ENCODE peak calls at places on chromosome 22, in seven cellular contexts. G is GM12878, H is H1, I is K562, B is GM12892, L is HepG2, X is SK-N-SH. O is an unnamed sample.

GRCh38 chr22:42418811-42419243 is 13.4 kb downstream of the NFAM1 start:
- DNase-seq in G (no peak), H (no peak), I (no peak), B (no peak), L (no peak), X (no peak), O (no peak)

GRCh38 chr22:48886604-48887393 is 940.9 kb downstream of the BRD1 start:
- DNase-seq in G (no peak), H (no peak), I (no peak), B (no peak), L (no peak), X (no peak), O (no peak)

GRCh38 chr22:24810043-24810749 is 4.2 kb downstream of the SGSM1 start:
- DNase-seq in G (no peak), H (no peak), I (no peak), B (no peak), L (no peak), X (peak), O (no peak)

GRCh38 chr22:42347281-42347824 is 76.9 kb upstream of the TCF20 start:
- DNase-seq in G (no peak), H (no peak), I (no peak), B (no peak), L (no peak), X (peak), O (no peak)

GRCh38 chr22:39238561-39238960 is 6.2 kb downstream of the PDGFB start:
- DNase-seq in G (no peak), H (no peak), I (no peak), B (no peak), L (no peak), X (no peak), O (no peak)

GRCh38 chr22:37018086-37018814 is 997 bp downstream of the TST start:
- DNase-seq in G (no peak), H (no peak), I (no peak), B (no peak), L (no peak), X (no peak), O (no peak)

GRCh38 chr22:25208743-25209505 is 9.3 kb downstream of the CRYBB3 start:
- DNase-seq in G (no peak), H (no peak), I (no peak), B (no peak), L (no peak), X (no peak), O (no peak)

GRCh38 chr22:17085277-17086091 is 684 bp downstream of the IL17RA start:
- DNase-seq in G (no peak), H (no peak), I (no peak), B (no peak), L (no peak), X (no peak), O (no peak)

GRCh38 chr22:40599731-40600130 is 36.8 kb downstream of the MRTFA start:
- DNase-seq in G (no peak), H (no peak), I (no peak), B (no peak), L (no peak), X (no peak), O (no peak)

GRCh38 chr22:50293441-50294318 is 13.8 kb downstream of the PLXNB2 start:
- DNase-seq in G (no peak), H (no peak), I (no peak), B (no peak), L (peak), X (peak), O (no peak)

GRCh38 chr22:46030241-46030880 is 53.4 kb upstream of the WNT7B start:
- DNase-seq in G (no peak), H (no peak), I (no peak), B (no peak), L (no peak), X (no peak), O (no peak)

GRCh38 chr22:45554861-45555260 is 52.2 kb downstream of the FBLN1 start:
- DNase-seq in G (no peak), H (no peak), I (no peak), B (no peak), L (no peak), X (no peak), O (no peak)

GRCh38 chr22:39493759-39494158 is 8.3 kb upstream of the MIEF1 start:
- DNase-seq in G (no peak), H (no peak), I (no peak), B (no peak), L (no peak), X (no peak), O (no peak)

DNA sequence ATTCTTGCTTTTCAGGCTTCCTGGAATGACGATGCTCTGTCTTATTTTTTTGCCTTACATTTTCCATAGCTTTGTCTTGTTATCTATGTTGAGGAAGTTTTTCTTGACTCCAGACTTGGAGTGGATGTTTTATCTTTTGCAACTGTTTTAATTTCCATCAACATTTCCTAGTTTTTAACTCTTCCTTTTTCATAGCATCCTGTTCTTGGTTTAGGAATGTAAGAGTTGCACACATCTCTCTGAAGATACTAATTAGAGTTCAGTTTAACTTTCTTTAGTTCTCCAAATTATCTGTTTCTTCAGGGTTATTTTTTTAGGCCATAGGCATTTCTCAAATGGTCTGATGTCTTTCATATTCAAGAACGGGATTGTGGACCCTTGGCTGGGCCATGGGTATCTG is 10.4 kb downstream of the CLDN5 start:
- DNase-seq in G (no peak), H (no peak), I (no peak), B (no peak), L (no peak), X (no peak), O (no peak)
- TF ChIP-seq POLR2AphosphoS5 in G (no peak), H (no peak), I (no peak), B (no peak), L (no peak), X (no peak), O (no peak)

DNA sequence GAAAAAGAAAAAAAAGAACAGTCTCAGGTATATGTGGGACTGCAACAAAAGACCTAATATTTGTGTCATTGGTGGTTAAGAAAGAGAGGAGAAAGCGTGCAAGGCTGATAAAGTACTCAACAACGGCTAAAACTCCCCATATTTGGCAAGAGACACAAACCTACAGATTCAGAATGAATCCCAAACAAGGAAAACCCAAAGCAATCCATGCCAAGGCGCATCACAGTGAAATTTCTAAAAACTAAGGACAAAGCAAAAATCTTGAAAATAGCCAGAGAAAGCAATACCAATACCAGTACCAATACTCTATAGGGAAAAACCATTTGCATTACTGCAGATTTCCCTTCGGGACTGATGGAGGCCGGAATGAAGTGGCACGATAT is 32.4 kb upstream of the SEPTIN5 start:
- DNase-seq in G (no peak), H (no peak), I (peak), B (no peak), L (no peak), X (no peak), O (no peak)
- TF ChIP-seq TAF1 in G (no peak), H (no peak), I (no peak), B (no peak), L (no peak), X (no peak), O (no peak)

GRCh38 chr22:26592368-26593015 is 2.6 kb upstream of the TPST2 start:
- DNase-seq in G (peak), H (no peak), I (no peak), B (no peak), L (no peak), X (no peak), O (peak)
- TF ChIP-seq POLR2AphosphoS5 in G (no peak), H (no peak), I (no peak), B (peak), L (no peak), X (no peak), O (no peak)

GRCh38 chr22:35434061-35434750 is 34.3 kb downstream of the MCM5 start:
- DNase-seq in G (no peak), H (no peak), I (peak), B (no peak), L (no peak), X (no peak), O (no peak)

GRCh38 chr22:35431483-35432205 is 31.7 kb downstream of the MCM5 start:
- DNase-seq in G (no peak), H (no peak), I (no peak), B (no peak), L (no peak), X (no peak), O (no peak)

GRCh38 chr22:35426801-35427140 is 26.8 kb downstream of the MCM5 start:
- DNase-seq in G (no peak), H (no peak), I (no peak), B (no peak), L (no peak), X (no peak), O (no peak)

GRCh38 chr22:35432226-35432905 is 32.4 kb downstream of the MCM5 start:
- DNase-seq in G (no peak), H (no peak), I (no peak), B (no peak), L (no peak), X (no peak), O (no peak)

DNA sequence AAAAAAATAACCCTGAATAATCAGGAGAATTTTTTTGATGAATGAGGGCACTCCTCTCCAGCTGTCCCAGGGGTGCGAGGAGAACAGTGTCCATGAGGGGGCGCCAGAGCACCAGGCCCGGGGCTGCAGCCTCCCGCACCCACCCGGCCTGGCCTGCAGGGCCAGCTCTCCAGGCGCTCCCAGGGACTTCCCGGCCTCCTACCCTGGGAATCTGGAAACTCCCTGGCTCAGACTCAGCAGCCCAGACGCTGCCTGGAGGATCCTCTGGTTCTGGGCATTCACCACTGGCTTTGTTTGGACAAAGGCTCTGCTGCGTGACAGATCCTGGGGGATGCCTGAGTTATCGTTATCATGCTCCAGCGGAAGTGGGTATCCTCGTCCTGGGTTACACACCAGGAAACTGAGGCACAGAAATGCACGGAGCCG is 31.0 kb downstream of the MCM5 start:
- DNase-seq in G (no peak), H (peak), I (peak), B (peak), L (peak), X (peak), O (peak)
- TF ChIP-seq TAF1 in G (no peak), H (no peak), I (no peak), B (no peak), L (no peak), X (no peak), O (no peak)

GRCh38 chr22:33779243-33779642 is 141.0 kb downstream of the LARGE1 start:
- DNase-seq in G (no peak), H (no peak), I (no peak), B (no peak), L (no peak), X (no peak), O (no peak)

GRCh38 chr22:33781396-33781795 is 138.9 kb downstream of the LARGE1 start:
- DNase-seq in G (no peak), H (no peak), I (no peak), B (no peak), L (no peak), X (no peak), O (no peak)

GRCh38 chr22:33780761-33781160 is 139.5 kb downstream of the LARGE1 start:
- DNase-seq in G (no peak), H (no peak), I (no peak), B (no peak), L (no peak), X (no peak), O (no peak)

GRCh38 chr22:33772793-33773192 is 147.5 kb downstream of the LARGE1 start:
- DNase-seq in G (no peak), H (no peak), I (no peak), B (no peak), L (no peak), X (no peak), O (no peak)

DNA sequence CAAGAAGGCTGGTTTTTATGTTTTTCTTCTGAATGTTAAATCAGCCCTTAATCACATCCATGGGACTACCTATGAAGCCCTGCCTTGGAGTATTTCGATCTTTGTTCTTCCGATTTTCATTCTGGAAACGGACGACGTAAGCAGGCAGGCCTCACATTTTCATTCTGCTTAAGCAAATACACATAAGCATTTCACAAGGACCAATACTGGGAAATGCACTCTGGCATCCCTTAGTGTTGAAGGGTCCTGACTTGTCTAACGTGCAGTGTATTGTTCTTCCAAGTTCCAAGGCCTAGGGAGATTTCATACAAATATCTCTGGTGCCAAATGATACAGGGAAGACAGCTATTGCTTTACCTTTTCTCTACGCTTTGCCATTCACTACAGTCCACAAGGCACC is 143.8 kb downstream of the LARGE1 start:
- DNase-seq in G (no peak), H (no peak), I (no peak), B (no peak), L (no peak), X (no peak), O (no peak)
- TF ChIP-seq POLR2AphosphoS5 in G (no peak), H (no peak), I (no peak), B (no peak), L (no peak), X (no peak), O (no peak)

DNA sequence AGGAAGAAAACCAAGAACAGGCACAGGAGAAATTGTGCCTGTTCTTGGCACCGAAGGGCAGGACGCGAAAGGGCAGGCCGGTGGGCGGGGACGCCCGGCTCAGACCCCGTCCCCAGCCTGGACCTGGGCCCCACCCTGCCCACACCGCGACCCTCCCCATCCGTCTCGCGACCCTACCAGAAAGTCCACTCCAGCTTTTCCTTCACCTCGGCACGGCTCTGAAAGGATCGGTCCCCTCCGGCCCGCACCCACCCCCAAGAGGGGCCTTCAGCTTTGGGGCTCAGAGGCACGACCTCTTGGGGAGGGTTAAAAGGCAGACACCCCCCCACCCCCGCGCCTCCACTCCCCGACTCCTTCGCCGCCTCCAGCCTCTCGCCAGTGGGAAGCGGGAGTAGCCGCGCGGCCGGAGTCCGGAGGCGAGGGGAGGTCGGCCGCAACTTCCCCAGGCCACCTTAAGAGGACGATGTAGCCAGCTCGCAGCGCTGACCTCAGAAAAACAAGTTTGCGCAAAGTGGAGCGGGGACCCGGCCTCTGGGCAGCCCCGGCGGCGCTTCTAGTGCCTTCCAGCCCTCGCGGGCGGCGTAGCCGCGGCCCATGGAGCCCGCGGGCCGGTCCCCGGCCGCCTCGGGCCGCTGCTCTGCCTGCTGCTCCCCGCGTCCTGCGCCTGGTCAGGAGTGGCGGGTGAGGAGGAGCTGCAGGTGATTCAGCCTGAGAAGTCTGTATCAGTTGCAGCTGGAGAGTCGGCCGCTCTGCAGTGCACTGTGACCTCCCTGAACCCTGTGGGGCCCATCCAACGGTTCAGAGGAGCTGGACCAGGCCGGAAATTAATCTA is 4.3 kb downstream of the SEC14L6 start:
- DNase-seq in G (no peak), H (no peak), I (peak), B (no peak), L (no peak), X (no peak), O (no peak)
- TF ChIP-seq TAF1 in G (no peak), H (peak), I (no peak), B (no peak), L (no peak), X (no peak), O (no peak)

GRCh38 chr22:28102413-28102812 is 183.4 kb upstream of the PITPNB start:
- DNase-seq in G (no peak), H (no peak), I (no peak), B (no peak), L (no peak), X (no peak), O (no peak)
- TF ChIP-seq POLR2AphosphoS5 in G (no peak), H (no peak), I (no peak), B (no peak), L (no peak), X (no peak), O (no peak)

GRCh38 chr22:32753591-32753990 is 47.9 kb upstream of the TIMP3 start:
- DNase-seq in G (no peak), H (no peak), I (no peak), B (no peak), L (no peak), X (no peak), O (no peak)

GRCh38 chr22:32754413-32755041 is 47.0 kb upstream of the TIMP3 start:
- DNase-seq in G (no peak), H (no peak), I (no peak), B (no peak), L (peak), X (no peak), O (no peak)

GRCh38 chr22:32752326-32752725 is 49.2 kb upstream of the TIMP3 start:
- DNase-seq in G (no peak), H (no peak), I (no peak), B (no peak), L (no peak), X (no peak), O (no peak)

GRCh38 chr22:32751065-32751739 is 50.3 kb upstream of the TIMP3 start:
- DNase-seq in G (no peak), H (no peak), I (no peak), B (no peak), L (peak), X (no peak), O (no peak)

GRCh38 chr22:32752868-32753520 is 48.5 kb upstream of the TIMP3 start:
- DNase-seq in G (no peak), H (no peak), I (no peak), B (no peak), L (no peak), X (no peak), O (no peak)
- TF ChIP-seq TAF1 in G (no peak), H (no peak), I (no peak), B (no peak), L (no peak), X (no peak), O (no peak)

GRCh38 chr22:21928048-21928447 is 24.6 kb downstream of the PPM1F start:
- DNase-seq in G (no peak), H (no peak), I (no peak), B (no peak), L (no peak), X (no peak), O (no peak)
- TF ChIP-seq POLR2AphosphoS5 in G (no peak), H (no peak), I (no peak), B (no peak), L (no peak), X (no peak), O (no peak)